ENCODE peak calls at places on chromosome 6, in nine cellular contexts. H is mucosa of descending colon, Y is body of pancreas, X is ascending aorta, L is foreskin fibroblast, A is A549, G is endothelial cell, I is RWPE1, C is astrocyte of the cerebellum. V is an unnamed sample.

GRCh38 chr6:32226434-32226833 is 2.6 kb upstream of the NOTCH4 start:
- DNase-seq in H (no peak), Y (no peak), X (no peak), L (no peak), A (no peak), G (no peak), I (no peak), C (no peak), V (no peak)

GRCh38 chr6:122028933-122029332 is 370.5 kb upstream of the HSF2 start:
- DNase-seq in H (no peak), Y (no peak), X (no peak), L (no peak), A (no peak), G (no peak), I (peak; percentile 49), C (no peak), V (peak; percentile 34)

GRCh38 chr6:25889877-25890853 is 16.1 kb upstream of the SLC17A3 start:
- DNase-seq in H (peak; percentile 66), Y (peak; percentile 20), X (no peak), L (peak; percentile 41), A (no peak), G (peak; percentile 58), I (peak; percentile 30), C (no peak), V (peak; percentile 66)

GRCh38 chr6:11042750-11043551 is 1.2 kb downstream of the ELOVL2 start:
- DNase-seq in H (no peak), Y (no peak), X (no peak), L (peak; percentile 21), A (no peak), G (no peak), I (no peak), C (no peak), V (no peak)

GRCh38 chr6:144325232-144325631 is 40.1 kb downstream of the UTRN start:
- DNase-seq in H (no peak), Y (no peak), X (no peak), L (no peak), A (no peak), G (no peak), I (no peak), C (no peak), V (no peak)

GRCh38 chr6:145247677-145248419 is 487.5 kb downstream of the EPM2A start:
- DNase-seq in H (no peak), Y (no peak), X (no peak), L (peak; percentile 86), A (peak; percentile 15), G (no peak), I (peak; percentile 80), C (peak; percentile 75), V (no peak)

GRCh38 chr6:145733770-145734169 is 1.6 kb downstream of the EPM2A start:
- DNase-seq in H (peak; percentile 13), Y (no peak), X (no peak), L (no peak), A (no peak), G (no peak), I (no peak), C (no peak), V (no peak)

GRCh38 chr6:19013011-19013410 is 625.9 kb downstream of the RNF144B start:
- DNase-seq in H (no peak), Y (no peak), X (no peak), L (no peak), A (no peak), G (no peak), I (peak; percentile 4), C (no peak), V (no peak)

GRCh38 chr6:3744211-3744900 is 7.2 kb downstream of the PXDC1 start:
- DNase-seq in H (no peak), Y (no peak), X (no peak), L (no peak), A (no peak), G (no peak), I (no peak), C (no peak), V (no peak)

GRCh38 chr6:119256978-119257462 is 92.5 kb downstream of the MAN1A1 start:
- DNase-seq in H (no peak), Y (no peak), X (no peak), L (no peak), A (no peak), G (no peak), I (no peak), C (no peak), V (no peak)

GRCh38 chr6:169589699-169590257 is 112.1 kb downstream of the WDR27 start:
- DNase-seq in H (no peak), Y (no peak), X (no peak), L (peak; percentile 22), A (no peak), G (no peak), I (no peak), C (peak; percentile 79), V (no peak)

GRCh38 chr6:88865275-88865674 is 98.1 kb downstream of the RNGTT start:
- DNase-seq in H (no peak), Y (no peak), X (no peak), L (no peak), A (no peak), G (no peak), I (no peak), C (no peak), V (no peak)

GRCh38 chr6:31898200-31899011 is 908 bp upstream of the EHMT2 start:
- DNase-seq in H (peak; percentile 67), Y (peak; percentile 45), X (no peak), L (no peak), A (peak; percentile 26), G (no peak), I (peak; percentile 51), C (no peak), V (peak; percentile 45)

GRCh38 chr6:28490191-28490890 is 25.3 kb downstream of the GPX6 start:
- DNase-seq in H (no peak), Y (no peak), X (no peak), L (no peak), A (no peak), G (peak; percentile 8), I (no peak), C (no peak), V (no peak)

GRCh38 chr6:150924808-150925654 is 59.5 kb downstream of the MTHFD1L start:
- DNase-seq in H (no peak), Y (no peak), X (peak; percentile 76), L (peak; percentile 47), A (no peak), G (no peak), I (no peak), C (no peak), V (no peak)

GRCh38 chr6:138692978-138693909 is 80.3 kb upstream of the CCDC28A start:
- DNase-seq in H (peak; percentile 83), Y (peak; percentile 82), X (peak; percentile 71), L (peak; percentile 52), A (peak; percentile 62), G (peak; percentile 62), I (peak; percentile 89), C (peak; percentile 38), V (peak; percentile 79)
- TF ChIP-seq CTCF in H (no peak), Y (no peak), X (no peak), L (no peak), A (peak; percentile 22), G (no peak), I (peak; percentile 16), C (no peak), V (no peak)

GRCh38 chr6:24864345-24864744 is 65.6 kb upstream of the ARMH2 start:
- DNase-seq in H (no peak), Y (no peak), X (no peak), L (peak; percentile 24), A (no peak), G (no peak), I (no peak), C (no peak), V (no peak)

GRCh38 chr6:24865161-24865560 is 66.4 kb upstream of the ARMH2 start:
- DNase-seq in H (no peak), Y (no peak), X (no peak), L (no peak), A (no peak), G (no peak), I (no peak), C (no peak), V (no peak)

GRCh38 chr6:24868765-24869164 is 67.0 kb downstream of the RIPOR2 start:
- DNase-seq in H (no peak), Y (no peak), X (no peak), L (no peak), A (no peak), G (no peak), I (no peak), C (no peak), V (no peak)

GRCh38 chr6:24861934-24862333 is 63.2 kb upstream of the ARMH2 start:
- DNase-seq in H (no peak), Y (no peak), X (no peak), L (no peak), A (no peak), G (no peak), I (no peak), C (no peak), V (no peak)

DNA sequence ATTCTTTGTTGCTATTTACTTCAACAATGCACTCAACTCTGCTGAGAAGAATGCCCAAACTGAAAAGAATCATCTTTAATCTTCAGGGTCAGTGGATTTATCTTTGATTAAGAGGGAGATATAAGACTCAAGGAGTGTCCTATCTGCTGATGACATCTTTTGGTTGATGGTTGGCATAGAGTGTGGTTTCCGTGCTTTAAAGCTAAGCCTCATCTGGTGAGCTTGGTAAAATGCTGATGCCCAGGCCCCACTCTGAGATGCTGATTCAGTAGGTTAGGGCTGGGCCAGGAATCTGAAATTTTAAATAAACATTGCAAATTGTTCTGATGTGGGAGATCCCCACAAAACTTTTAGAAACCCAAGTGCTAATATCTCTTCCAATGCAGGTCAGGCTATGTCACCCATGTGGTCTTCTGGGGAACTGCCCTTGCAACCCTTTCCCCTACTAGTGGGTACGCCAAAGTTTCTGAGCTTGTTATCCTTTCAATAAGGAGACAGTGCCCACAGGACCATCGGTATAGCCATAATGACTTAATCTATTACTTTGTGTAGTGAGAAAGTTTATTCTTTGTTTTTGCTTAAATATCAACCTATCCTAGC is 68.5 kb upstream of the ARMH2 start:
- DNase-seq in H (no peak), Y (no peak), X (no peak), L (no peak), A (no peak), G (no peak), I (no peak), C (no peak), V (no peak)
- TF ChIP-seq CTCF in H (no peak), Y (no peak), X (no peak), L (no peak), A (no peak), G (peak; percentile 30), I (no peak), C (no peak), V (peak; percentile 20)

GRCh38 chr6:157358287-157358686 is 22.7 kb upstream of the ZDHHC14 start:
- DNase-seq in H (no peak), Y (no peak), X (no peak), L (no peak), A (no peak), G (no peak), I (no peak), C (no peak), V (no peak)
- TF ChIP-seq CTCF in H (no peak), Y (no peak), X (no peak), L (no peak), A (no peak), G (no peak), I (no peak), C (no peak), V (no peak)

DNA sequence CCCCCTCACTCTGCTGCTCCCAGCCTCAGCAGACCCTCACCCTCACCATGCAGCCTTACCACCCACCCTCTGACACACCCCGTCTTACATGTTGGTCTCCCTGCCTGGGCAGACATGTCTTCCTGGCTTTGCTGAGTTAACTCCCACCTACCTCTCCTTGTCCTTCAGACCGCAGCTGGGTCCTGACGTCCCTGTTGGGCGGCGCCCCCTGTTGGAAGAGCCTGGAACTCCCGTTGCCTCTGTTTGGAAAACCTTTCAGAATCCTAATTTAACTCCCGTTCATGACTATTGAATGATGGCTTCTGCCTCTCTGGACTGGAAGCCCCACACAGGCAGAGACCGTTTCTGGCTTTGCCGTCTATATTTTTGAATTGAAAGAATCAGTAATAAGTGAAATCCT is 245.1 kb downstream of the MYLK4 start:
- DNase-seq in H (no peak), Y (no peak), X (no peak), L (no peak), A (no peak), G (peak; percentile 39), I (no peak), C (no peak), V (no peak)
- TF ChIP-seq CTCF in H (no peak), Y (no peak), X (no peak), L (peak; percentile 15), A (no peak), G (peak; percentile 73), I (no peak), C (peak; percentile 27), V (no peak)